ENCODE peak calls at places on chromosome 13, in eight cellular contexts. Y is right atrium auricular region, D is uterus, U is cardiac muscle cell, R is mammary epithelial cell, Q is ovary, N is psoas muscle, T is sigmoid colon. M is an unnamed sample.
A peak's percentile ranks its signal among the peaks of the same experiment; 100 is the strongest.

GRCh38 chr13:44417876-44418275 is 44.3 kb downstream of the SERP2 start:
- DNase-seq in D (no peak), Q (no peak), T (no peak), R (no peak), Y (no peak), U (no peak), N (no peak), M (no peak)

GRCh38 chr13:40164137-40164536 is 502.3 kb downstream of the FOXO1 start:
- DNase-seq in Q (no peak), Y (no peak), R (peak; percentile 67), D (no peak), T (no peak), U (no peak), N (no peak), M (peak; percentile 39)

GRCh38 chr13:49240017-49240416 is 7.7 kb upstream of the CDADC1 start:
- DNase-seq in N (no peak), Q (no peak), T (no peak), Y (no peak), U (peak; percentile 45), D (no peak), R (peak; percentile 39), M (no peak)

GRCh38 chr13:112052213-112052612 is 14.7 kb upstream of the SOX1 start:
- DNase-seq in D (no peak), U (no peak), Q (no peak), Y (no peak), N (no peak), T (no peak), R (no peak), M (no peak)

GRCh38 chr13:109412232-109412935 is 374.0 kb downstream of the IRS2 start:
- DNase-seq in D (no peak), Q (no peak), T (no peak), R (no peak), N (peak; percentile 23), Y (no peak), U (peak; percentile 72), M (no peak)

GRCh38 chr13:42071667-42072419 is 23.4 kb downstream of the DGKH start:
- DNase-seq in N (no peak), D (no peak), U (peak; percentile 66), Y (no peak), T (no peak), Q (no peak), R (no peak), M (no peak)

GRCh38 chr13:109877809-109878208 is 91.4 kb upstream of the IRS2 start:
- DNase-seq in D (no peak), Q (no peak), N (no peak), Y (no peak), R (no peak), T (no peak), U (no peak), M (no peak)

GRCh38 chr13:67018775-67019174 is 211.4 kb downstream of the PCDH9 start:
- DNase-seq in T (no peak), U (no peak), R (no peak), N (no peak), Y (no peak), Q (no peak), D (no peak), M (no peak)

GRCh38 chr13:22451345-22451744 is 729.4 kb upstream of the SGCG start:
- DNase-seq in Y (peak; percentile 67), U (peak; percentile 27), D (no peak), T (no peak), R (no peak), N (no peak), Q (no peak), M (no peak)

GRCh38 chr13:58397596-58398387 is 766.2 kb downstream of the PCDH17 start:
- DNase-seq in U (no peak), D (no peak), R (no peak), T (no peak), Y (no peak), Q (no peak), N (no peak), M (no peak)

GRCh38 chr13:58399263-58399662 is 767.7 kb downstream of the PCDH17 start:
- DNase-seq in D (no peak), U (no peak), T (no peak), Y (no peak), R (no peak), Q (no peak), N (no peak), M (no peak)
- H3K9me3 ChIP-seq in D (no peaks in the 10 kb centered on the region), U (no peaks in the 10 kb centered on the region), T (no peaks in the 10 kb centered on the region), Y (peaks cover 8% of the 10 kb centered on the region), R (peaks cover 4% of the 10 kb centered on the region), Q (no peaks in the 10 kb centered on the region), N (no peaks in the 10 kb centered on the region), M (peaks cover 11% of the 10 kb centered on the region)

DNA sequence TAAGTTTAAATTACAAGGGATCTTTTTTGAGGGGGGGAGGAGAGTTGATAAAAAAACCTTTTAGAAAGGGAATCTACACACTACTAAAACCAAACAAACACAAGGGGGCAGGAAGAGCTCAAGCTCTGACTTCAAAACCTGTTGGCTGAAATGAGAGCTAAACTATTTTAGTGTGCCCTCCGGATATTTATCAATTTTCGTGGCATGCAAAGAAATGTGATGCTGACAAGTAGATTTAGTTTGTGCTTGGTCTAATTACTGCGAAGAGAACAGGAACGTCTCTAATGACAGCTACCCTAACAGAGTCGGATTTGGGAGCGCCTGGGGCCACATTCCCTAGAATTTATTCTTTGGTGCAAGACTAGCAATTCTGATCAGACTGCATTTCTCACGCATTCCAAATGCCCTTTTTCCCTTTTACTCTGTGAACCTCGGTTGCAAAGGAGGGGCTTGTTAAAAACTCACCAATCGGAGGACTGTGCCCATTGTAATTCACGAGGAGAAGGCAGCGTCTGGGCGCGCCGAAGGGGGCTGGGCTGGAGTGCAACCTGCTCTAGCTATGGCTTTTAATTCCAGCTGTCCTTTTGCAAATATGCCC is 804 bp upstream of the FREM2 start:
- DNase-seq in Y (no peak), U (peak; percentile 15), Q (no peak), D (no peak), R (peak; percentile 44), T (no peak), N (no peak), M (no peak)
- H3K4me3 ChIP-seq in Y (peak overlapping the region; percentile 41), U (peak overlapping the region; percentile 64), Q (peak overlapping the region; percentile 41), D (peak overlapping the region; percentile 44), R (peak overlapping the region; percentile 63), T (peak overlapping the region; percentile 60), N (peak overlapping the region; percentile 89), M (peak overlapping the region; percentile 51)

GRCh38 chr13:31499274-31499673 is 240.1 kb upstream of the RXFP2 start:
- DNase-seq in T (no peak), R (no peak), N (no peak), D (no peak), U (no peak), Y (no peak), Q (no peak), M (no peak)

GRCh38 chr13:31503626-31504025 is 235.7 kb upstream of the RXFP2 start:
- DNase-seq in D (no peak), T (no peak), Q (no peak), N (no peak), U (no peak), R (no peak), Y (no peak), M (no peak)

DNA sequence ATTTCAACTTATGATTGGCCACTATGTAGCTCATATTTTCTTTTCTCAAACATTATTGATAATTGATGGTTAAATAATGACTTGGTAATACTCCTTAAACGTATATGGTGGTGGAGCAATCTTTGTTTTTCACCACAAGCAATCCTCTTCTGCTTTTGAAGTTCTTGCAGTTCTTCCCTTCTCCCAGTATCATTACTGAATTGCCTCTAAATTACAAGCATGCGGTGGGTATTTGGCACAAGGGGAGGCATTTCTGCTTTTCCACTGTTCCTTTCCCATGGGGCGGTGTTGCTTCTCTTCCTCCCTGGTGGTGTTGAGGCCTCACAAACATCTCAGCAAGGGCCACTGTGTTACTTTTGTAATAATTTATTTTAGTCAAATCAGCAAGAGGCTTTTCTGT is 234.4 kb upstream of the RXFP2 start:
- DNase-seq in D (no peak), N (no peak), U (no peak), R (no peak), Q (no peak), T (no peak), Y (no peak), M (no peak)
- H3K9me3 ChIP-seq in D (no peaks in the 10 kb centered on the region), N (peaks cover 3% of the 10 kb centered on the region), U (no peaks in the 10 kb centered on the region), R (no peaks in the 10 kb centered on the region), Q (no peaks in the 10 kb centered on the region), T (no peaks in the 10 kb centered on the region), Y (peaks cover 8% of the 10 kb centered on the region), M (no peaks in the 10 kb centered on the region)

GRCh38 chr13:20415288-20415644 is 110.4 kb downstream of the CRYL1 start:
- DNase-seq in U (no peak), T (no peak), Q (no peak), R (no peak), N (no peak), Y (no peak), D (no peak), M (no peak)
- H3K4me3 ChIP-seq in U (no peak overlapping the region), T (no peak overlapping the region), Q (no peak overlapping the region), R (no peak overlapping the region), N (no peak overlapping the region), Y (no peak overlapping the region), D (no peak overlapping the region), M (no peak overlapping the region)

GRCh38 chr13:57137631-57138030 is 3.1 kb upstream of the PRR20A start:
- DNase-seq in Y (no peak), Q (no peak), R (no peak), D (no peak), T (no peak), U (no peak), N (no peak), M (no peak)

GRCh38 chr13:57136093-57136492 is 4.6 kb upstream of the PRR20A start:
- DNase-seq in D (no peak), R (no peak), N (no peak), T (no peak), U (no peak), Y (no peak), Q (no peak), M (no peak)

DNA sequence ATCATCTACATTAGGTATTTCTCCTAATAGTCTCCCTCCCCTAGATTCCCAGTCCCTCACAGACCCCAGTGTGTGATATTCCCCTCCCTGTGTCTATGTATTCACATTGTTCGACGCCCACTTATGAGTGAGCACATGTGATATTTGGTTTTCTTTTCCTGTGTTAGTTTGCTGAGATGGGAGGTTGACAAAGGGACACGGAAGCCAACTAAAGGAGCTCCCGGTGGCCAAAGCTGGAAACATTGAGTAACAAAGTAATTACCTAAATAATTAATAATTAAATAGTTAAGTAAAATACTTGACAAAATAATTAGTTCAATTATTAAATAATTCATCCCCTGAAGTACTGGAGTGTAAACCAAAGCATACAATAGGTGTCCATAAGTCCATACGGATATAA is 1.7 kb upstream of the PRR20A start:
- DNase-seq in R (no peak), N (no peak), T (no peak), Q (no peak), U (no peak), D (no peak), Y (no peak), M (no peak)
- H3K9me3 ChIP-seq in R (no peaks in the 10 kb centered on the region), N (no peaks in the 10 kb centered on the region), T (no peaks in the 10 kb centered on the region), Q (no peaks in the 10 kb centered on the region), U (no peaks in the 10 kb centered on the region), D (no peaks in the 10 kb centered on the region), Y (no peaks in the 10 kb centered on the region), M (no peaks in the 10 kb centered on the region)

GRCh38 chr13:100506600-100507422 is 81.8 kb downstream of the GGACT start:
- DNase-seq in Y (no peak), D (no peak), T (no peak), R (no peak), U (no peak), N (no peak), Q (no peak), M (no peak)
- H3K4me3 ChIP-seq in Y (no peak overlapping the region), D (no peak overlapping the region), T (no peak overlapping the region), R (no peak overlapping the region), U (no peak overlapping the region), N (no peak overlapping the region), Q (no peak overlapping the region), M (no peak overlapping the region)